ENCODE peak calls at places on chromosomes 11 and 22, in seven cellular contexts. V, G, T, P, R, U and Q are unnamed samples.

GRCh38 chr22:45564349-45565030 is 61.8 kb downstream of the FBLN1 start:
- DNase-seq in T (no peak), P (no peak), V (no peak), U (no peak), R (no peak), G (no peak), Q (no peak)

GRCh38 chr11:14107071-14107470 is 144.5 kb downstream of the SPON1 start:
- DNase-seq in P (no peak), U (no peak), V (peak), G (no peak), T (no peak), R (no peak), Q (no peak)

GRCh38 chr11:128877726-128878125 is 10.6 kb upstream of the KCNJ1 start:
- DNase-seq in V (no peak), P (no peak), G (no peak), R (no peak), U (no peak), T (no peak), Q (no peak)

GRCh38 chr22:36522662-36523061 is 6.3 kb downstream of the EIF3D start:
- DNase-seq in G (no peak), T (no peak), R (no peak), P (no peak), U (no peak), V (no peak), Q (no peak)

GRCh38 chr11:74683941-74684481 is 47.2 kb downstream of the CHRDL2 start:
- DNase-seq in T (no peak), R (no peak), P (no peak), G (no peak), U (no peak), V (no peak), Q (no peak)

GRCh38 chr11:18012314-18012905 is 437 bp downstream of the SERGEF start:
- DNase-seq in P (no peak), G (no peak), U (no peak), R (peak), V (no peak), T (peak), Q (peak)

GRCh38 chr22:28222066-28222465 is 303.0 kb upstream of the PITPNB start:
- DNase-seq in V (no peak), P (no peak), T (no peak), G (no peak), R (no peak), U (no peak), Q (no peak)

GRCh38 chr11:111793863-111794262 is 27.7 kb upstream of the PPP2R1B start:
- DNase-seq in G (no peak), R (no peak), U (no peak), T (peak), V (no peak), P (peak), Q (no peak)

GRCh38 chr11:114912826-114913225 is 234.5 kb downstream of the NXPE2 start:
- DNase-seq in G (no peak), T (no peak), U (no peak), V (no peak), R (no peak), P (no peak), Q (no peak)

GRCh38 chr11:93846411-93846810 is 4.0 kb downstream of the VSTM5 start:
- DNase-seq in U (no peak), T (peak), V (no peak), G (no peak), R (no peak), P (no peak), Q (no peak)

GRCh38 chr11:62804310-62805043 is 763 bp downstream of the NXF1 start:
- DNase-seq in T (peak), U (no peak), R (no peak), G (no peak), V (no peak), P (peak), Q (no peak)

GRCh38 chr11:23359297-23359696 is 499.0 kb upstream of the CCDC179 start:
- DNase-seq in V (no peak), T (peak), P (peak), U (no peak), R (no peak), G (no peak), Q (no peak)

GRCh38 chr11:68838572-68838964 is 3.1 kb downstream of the CPT1A start:
- DNase-seq in P (no peak), V (no peak), G (no peak), U (no peak), R (no peak), T (no peak), Q (no peak)

GRCh38 chr11:102252339-102252891 is 64.9 kb upstream of the BIRC3 start:
- DNase-seq in T (no peak), R (no peak), V (no peak), U (no peak), P (no peak), G (no peak), Q (no peak)

GRCh38 chr22:41801147-41801819 is 804 bp downstream of the CCDC134 start:
- DNase-seq in T (no peak), V (no peak), P (no peak), R (no peak), U (no peak), G (no peak), Q (no peak)

GRCh38 chr22:26321469-26321913 is 107.6 kb upstream of the ASPHD2 start:
- DNase-seq in P (peak), R (no peak), T (no peak), V (no peak), U (no peak), G (no peak), Q (no peak)

GRCh38 chr11:123585206-123585605 is 69.2 kb downstream of the SCN3B start:
- DNase-seq in U (no peak), R (no peak), V (no peak), P (no peak), G (no peak), T (no peak), Q (no peak)

GRCh38 chr22:23183107-23183698 is 2.9 kb downstream of the BCR start:
- DNase-seq in G (peak), V (peak), R (no peak), P (peak), T (peak), U (peak), Q (no peak)

GRCh38 chr11:27528711-27529110 is 22.1 kb upstream of the LIN7C start:
- DNase-seq in P (no peak), G (no peak), U (no peak), V (no peak), R (no peak), T (no peak), Q (no peak)
- TF ChIP-seq CTCF in P (peak), G (no peak), U (no peak), V (no peak), R (no peak), T (no peak), Q (no peak)

DNA sequence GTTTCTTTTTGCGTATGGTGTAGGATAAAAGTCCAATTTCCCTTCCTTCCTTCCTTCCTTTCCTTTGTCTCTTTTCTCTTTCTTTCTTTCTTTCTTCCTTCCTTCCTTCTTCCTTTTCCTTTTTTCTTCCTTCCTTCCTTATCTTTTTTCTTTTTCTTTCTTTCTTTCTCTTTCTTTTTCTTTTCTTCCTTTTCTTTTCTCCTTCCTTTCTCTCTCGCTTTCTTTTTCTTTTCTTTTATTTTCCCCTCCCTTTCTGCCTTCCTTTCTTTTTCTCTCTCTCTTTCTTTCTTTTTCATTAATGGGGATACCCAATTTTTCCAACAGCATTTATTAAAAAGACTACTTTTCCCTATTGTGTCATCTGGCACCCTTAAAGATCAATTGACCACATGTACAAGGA is 1359.7 kb downstream of the FAM181B start:
- DNase-seq in P (no peak), U (no peak), R (no peak), V (no peak), G (no peak), T (no peak), Q (no peak)
- TF ChIP-seq CTCF in P (no peak), U (no peak), R (no peak), V (no peak), G (no peak), T (no peak), Q (no peak)

GRCh38 chr22:19965771-19966709 is 24.4 kb upstream of the TXNRD2 start:
- DNase-seq in G (peak), V (peak), U (peak), P (no peak), T (no peak), R (no peak), Q (peak)
- TF ChIP-seq CTCF in G (peak), V (peak), U (no peak), P (peak), T (peak), R (no peak), Q (peak)

GRCh38 chr11:90476442-90477007 is 253.7 kb upstream of the CHORDC1 start:
- DNase-seq in G (peak), V (peak), R (no peak), T (peak), U (no peak), P (peak), Q (no peak)
- TF ChIP-seq CTCF in G (peak), V (peak), R (peak), T (peak), U (peak), P (peak), Q (no peak)